ENCODE peak calls at places on chromosomes 16 and 17, in eight cellular contexts. One of them, this sample, is unnamed.

GRCh38 chr17:40557531-40558299 is 7.6 kb downstream of the CCR7 start:
- DNase-seq in CD4-positive, alpha-beta T cell: no peak
- DNase-seq in ACHN: no peak
- DNase-seq in smooth muscle cell of the brain vasculature: no peak
- DNase-seq in left ventricle myocardium inferior: no peak
- DNase-seq in stimulated activated CD8-positive, alpha-beta memory T cell treated with anti-CD3 and anti-CD28 coated beads, Interleukin-2, amount 100 ng/mL, for 48 hours: no peak
- DNase-seq in Calu3: no peak
- DNase-seq in activated CD4-positive, alpha-beta T cell treated with anti-CD3 and anti-CD28 coated beads, Interleukin-2, amount 50 U/mL, for 48 hours: peak; percentile 5
- DNase-seq in this sample: no peak

GRCh38 chr17:28252436-28252835 is 66.6 kb upstream of the TMEM97 start:
- DNase-seq in CD4-positive, alpha-beta T cell: no peak
- DNase-seq in ACHN: peak; percentile 42
- DNase-seq in smooth muscle cell of the brain vasculature: no peak
- DNase-seq in left ventricle myocardium inferior: no peak
- DNase-seq in stimulated activated CD8-positive, alpha-beta memory T cell treated with anti-CD3 and anti-CD28 coated beads, Interleukin-2, amount 100 ng/mL, for 48 hours: no peak
- DNase-seq in Calu3: no peak
- DNase-seq in activated CD4-positive, alpha-beta T cell treated with anti-CD3 and anti-CD28 coated beads, Interleukin-2, amount 50 U/mL, for 48 hours: no peak
- DNase-seq in this sample: no peak

GRCh38 chr16:77297996-77298637 is 98.9 kb downstream of the SYCE1L start:
- DNase-seq in CD4-positive, alpha-beta T cell: no peak
- DNase-seq in ACHN: peak; percentile 85
- DNase-seq in smooth muscle cell of the brain vasculature: no peak
- DNase-seq in left ventricle myocardium inferior: no peak
- DNase-seq in stimulated activated CD8-positive, alpha-beta memory T cell treated with anti-CD3 and anti-CD28 coated beads, Interleukin-2, amount 100 ng/mL, for 48 hours: no peak
- DNase-seq in Calu3: peak; percentile 34
- DNase-seq in activated CD4-positive, alpha-beta T cell treated with anti-CD3 and anti-CD28 coated beads, Interleukin-2, amount 50 U/mL, for 48 hours: no peak
- DNase-seq in this sample: no peak

GRCh38 chr16:70713781-70714180 is 27.9 kb upstream of the MTSS2 start:
- DNase-seq in CD4-positive, alpha-beta T cell: no peak
- DNase-seq in ACHN: no peak
- DNase-seq in smooth muscle cell of the brain vasculature: no peak
- DNase-seq in left ventricle myocardium inferior: no peak
- DNase-seq in stimulated activated CD8-positive, alpha-beta memory T cell treated with anti-CD3 and anti-CD28 coated beads, Interleukin-2, amount 100 ng/mL, for 48 hours: no peak
- DNase-seq in Calu3: no peak
- DNase-seq in activated CD4-positive, alpha-beta T cell treated with anti-CD3 and anti-CD28 coated beads, Interleukin-2, amount 50 U/mL, for 48 hours: no peak
- DNase-seq in this sample: no peak

GRCh38 chr17:28997811-28998210 is 8.0 kb downstream of the SEZ6 start:
- DNase-seq in CD4-positive, alpha-beta T cell: no peak
- DNase-seq in ACHN: no peak
- DNase-seq in smooth muscle cell of the brain vasculature: no peak
- DNase-seq in left ventricle myocardium inferior: no peak
- DNase-seq in stimulated activated CD8-positive, alpha-beta memory T cell treated with anti-CD3 and anti-CD28 coated beads, Interleukin-2, amount 100 ng/mL, for 48 hours: no peak
- DNase-seq in Calu3: no peak
- DNase-seq in activated CD4-positive, alpha-beta T cell treated with anti-CD3 and anti-CD28 coated beads, Interleukin-2, amount 50 U/mL, for 48 hours: no peak
- DNase-seq in this sample: no peak

GRCh38 chr17:7321466-7321865 is 6.3 kb upstream of the GPS2 start:
- DNase-seq in CD4-positive, alpha-beta T cell: no peak
- DNase-seq in ACHN: no peak
- DNase-seq in smooth muscle cell of the brain vasculature: no peak
- DNase-seq in left ventricle myocardium inferior: no peak
- DNase-seq in stimulated activated CD8-positive, alpha-beta memory T cell treated with anti-CD3 and anti-CD28 coated beads, Interleukin-2, amount 100 ng/mL, for 48 hours: no peak
- DNase-seq in Calu3: no peak
- DNase-seq in activated CD4-positive, alpha-beta T cell treated with anti-CD3 and anti-CD28 coated beads, Interleukin-2, amount 50 U/mL, for 48 hours: no peak
- DNase-seq in this sample: no peak

GRCh38 chr16:50280932-50281331 is 14.6 kb downstream of the ADCY7 start:
- DNase-seq in CD4-positive, alpha-beta T cell: no peak
- DNase-seq in ACHN: no peak
- DNase-seq in smooth muscle cell of the brain vasculature: no peak
- DNase-seq in left ventricle myocardium inferior: peak; percentile 10
- DNase-seq in stimulated activated CD8-positive, alpha-beta memory T cell treated with anti-CD3 and anti-CD28 coated beads, Interleukin-2, amount 100 ng/mL, for 48 hours: no peak
- DNase-seq in Calu3: no peak
- DNase-seq in activated CD4-positive, alpha-beta T cell treated with anti-CD3 and anti-CD28 coated beads, Interleukin-2, amount 50 U/mL, for 48 hours: no peak
- DNase-seq in this sample: no peak

GRCh38 chr16:23901178-23902131 is 65.7 kb downstream of the PRKCB start:
- DNase-seq in CD4-positive, alpha-beta T cell: no peak
- DNase-seq in ACHN: no peak
- DNase-seq in smooth muscle cell of the brain vasculature: no peak
- DNase-seq in left ventricle myocardium inferior: no peak
- DNase-seq in stimulated activated CD8-positive, alpha-beta memory T cell treated with anti-CD3 and anti-CD28 coated beads, Interleukin-2, amount 100 ng/mL, for 48 hours: no peak
- DNase-seq in Calu3: no peak
- DNase-seq in activated CD4-positive, alpha-beta T cell treated with anti-CD3 and anti-CD28 coated beads, Interleukin-2, amount 50 U/mL, for 48 hours: no peak
- DNase-seq in this sample: peak; percentile 40

GRCh38 chr16:49617710-49618330 is 238.1 kb downstream of the ZNF423 start:
- DNase-seq in CD4-positive, alpha-beta T cell: no peak
- DNase-seq in ACHN: no peak
- DNase-seq in smooth muscle cell of the brain vasculature: no peak
- DNase-seq in left ventricle myocardium inferior: no peak
- DNase-seq in stimulated activated CD8-positive, alpha-beta memory T cell treated with anti-CD3 and anti-CD28 coated beads, Interleukin-2, amount 100 ng/mL, for 48 hours: no peak
- DNase-seq in Calu3: no peak
- DNase-seq in activated CD4-positive, alpha-beta T cell treated with anti-CD3 and anti-CD28 coated beads, Interleukin-2, amount 50 U/mL, for 48 hours: no peak
- DNase-seq in this sample: no peak

GRCh38 chr17:27158390-27158789 is 135.5 kb upstream of the WSB1 start:
- DNase-seq in CD4-positive, alpha-beta T cell: no peak
- DNase-seq in ACHN: no peak
- DNase-seq in smooth muscle cell of the brain vasculature: no peak
- DNase-seq in left ventricle myocardium inferior: no peak
- DNase-seq in stimulated activated CD8-positive, alpha-beta memory T cell treated with anti-CD3 and anti-CD28 coated beads, Interleukin-2, amount 100 ng/mL, for 48 hours: no peak
- DNase-seq in Calu3: no peak
- DNase-seq in activated CD4-positive, alpha-beta T cell treated with anti-CD3 and anti-CD28 coated beads, Interleukin-2, amount 50 U/mL, for 48 hours: no peak
- DNase-seq in this sample: no peak

GRCh38 chr16:2749936-2750335 is 2.5 kb upstream of the SRRM2 start:
- DNase-seq in CD4-positive, alpha-beta T cell: no peak
- DNase-seq in ACHN: no peak
- DNase-seq in smooth muscle cell of the brain vasculature: no peak
- DNase-seq in left ventricle myocardium inferior: no peak
- DNase-seq in stimulated activated CD8-positive, alpha-beta memory T cell treated with anti-CD3 and anti-CD28 coated beads, Interleukin-2, amount 100 ng/mL, for 48 hours: no peak
- DNase-seq in Calu3: no peak
- DNase-seq in activated CD4-positive, alpha-beta T cell treated with anti-CD3 and anti-CD28 coated beads, Interleukin-2, amount 50 U/mL, for 48 hours: no peak
- DNase-seq in this sample: no peak

GRCh38 chr17:45052052-45052772 is 780 bp upstream of the DCAKD start:
- DNase-seq in CD4-positive, alpha-beta T cell: peak; percentile 19
- DNase-seq in ACHN: peak; percentile 28
- DNase-seq in smooth muscle cell of the brain vasculature: no peak
- DNase-seq in left ventricle myocardium inferior: no peak
- DNase-seq in stimulated activated CD8-positive, alpha-beta memory T cell treated with anti-CD3 and anti-CD28 coated beads, Interleukin-2, amount 100 ng/mL, for 48 hours: peak; percentile 23
- DNase-seq in Calu3: peak; percentile 44
- DNase-seq in activated CD4-positive, alpha-beta T cell treated with anti-CD3 and anti-CD28 coated beads, Interleukin-2, amount 50 U/mL, for 48 hours: peak; percentile 61
- DNase-seq in this sample: peak; percentile 61

GRCh38 chr17:55386931-55387330 is 34.7 kb downstream of the MMD start:
- DNase-seq in CD4-positive, alpha-beta T cell: no peak
- DNase-seq in ACHN: no peak
- DNase-seq in smooth muscle cell of the brain vasculature: no peak
- DNase-seq in left ventricle myocardium inferior: no peak
- DNase-seq in stimulated activated CD8-positive, alpha-beta memory T cell treated with anti-CD3 and anti-CD28 coated beads, Interleukin-2, amount 100 ng/mL, for 48 hours: no peak
- DNase-seq in Calu3: no peak
- DNase-seq in activated CD4-positive, alpha-beta T cell treated with anti-CD3 and anti-CD28 coated beads, Interleukin-2, amount 50 U/mL, for 48 hours: no peak
- DNase-seq in this sample: no peak